ENCODE peak calls at places on chromosomes 6 and 20, in six cellular contexts. J is effector memory CD8-positive, alpha-beta T cell; G is activated effector memory CD4-positive, alpha-beta T cell treated with anti-CD3 and anti-CD28 coated beads, Interleukin-2, amount 50 U/mL, for 16 hours; H is aorta; B is left cardiac atrium; K is MG63. Q is an unnamed sample.

GRCh38 chr20:1327827-1328679 is 886 bp downstream of the SDCBP2 start:
- DNase-seq in J (no peak), K (no peak), G (peak), H (no peak), B (no peak), Q (no peak)

GRCh38 chr6:160431231-160431630 is 83.1 kb downstream of the SLC22A3 start:
- DNase-seq in J (no peak), H (no peak), K (peak), G (no peak), B (peak), Q (no peak)

GRCh38 chr6:11224966-11225463 is 7.5 kb downstream of the NEDD9 start:
- DNase-seq in B (no peak), K (no peak), J (no peak), H (no peak), G (no peak), Q (no peak)

GRCh38 chr6:169445227-169445626 is 191.6 kb upstream of the THBS2 start:
- DNase-seq in J (no peak), K (no peak), B (no peak), G (no peak), H (no peak), Q (no peak)

GRCh38 chr6:160348209-160348551 is at the start of gene SLC22A3:
- DNase-seq in G (no peak), J (no peak), K (peak), H (peak), B (no peak), Q (no peak)

GRCh38 chr6:81648502-81648901 is 104.0 kb downstream of the TENT5A start:
- DNase-seq in B (no peak), G (no peak), J (no peak), H (no peak), K (no peak), Q (no peak)

GRCh38 chr6:155881845-155882526 is 426.3 kb upstream of the NOX3 start:
- DNase-seq in K (no peak), J (no peak), B (no peak), G (no peak), H (no peak), Q (no peak)

GRCh38 chr6:379367-380181 is 12.0 kb upstream of the IRF4 start:
- DNase-seq in B (no peak), K (no peak), H (no peak), G (no peak), J (no peak), Q (no peak)

GRCh38 chr6:16849280-16850210 is 88.3 kb upstream of the ATXN1 start:
- DNase-seq in H (no peak), K (no peak), J (no peak), B (no peak), G (no peak), Q (no peak)

GRCh38 chr6:13761361-13762036 is 49.9 kb upstream of the RANBP9 start:
- DNase-seq in J (no peak), B (no peak), G (no peak), K (no peak), H (no peak), Q (no peak)

GRCh38 chr6:145206247-145206907 is 528.9 kb downstream of the EPM2A start:
- DNase-seq in B (no peak), G (no peak), H (no peak), K (peak), J (no peak), Q (no peak)

GRCh38 chr20:64152906-64153305 is 11.3 kb upstream of the MYT1 start:
- DNase-seq in H (no peak), G (no peak), K (no peak), J (no peak), B (no peak), Q (no peak)